ENCODE peak calls at places on chromosomes 1 and 21, in six cellular contexts. E, N, O, P, J and T are unnamed samples.

GRCh38 chr1:206588492-206588891 is 23.8 kb downstream of the EIF2D start:
- DNase-seq in P (no peak), E (no peak), N (no peak), O (no peak), J (no peak), T (no peak)

GRCh38 chr1:205015241-205015640 is 27.8 kb upstream of the CNTN2 start:
- DNase-seq in J (no peak), P (no peak), E (no peak), O (no peak), N (no peak), T (no peak)

GRCh38 chr1:23793861-23794731 is 3.2 kb downstream of the LYPLA2 start:
- DNase-seq in N (no peak), P (no peak), O (no peak), E (no peak), J (no peak), T (no peak)

GRCh38 chr21:33362044-33362555 is 37.3 kb downstream of the IFNAR1 start:
- DNase-seq in J (no peak), O (no peak), E (no peak), P (no peak), N (no peak), T (peak)

GRCh38 chr1:219670426-219671149 is 57.7 kb upstream of the ZC3H11B start:
- DNase-seq in O (no peak), N (no peak), P (no peak), E (no peak), J (no peak), T (no peak)

GRCh38 chr1:222654849-222655248 is 37.0 kb downstream of the MIA3 start:
- DNase-seq in E (no peak), N (no peak), O (no peak), J (no peak), P (no peak), T (no peak)

GRCh38 chr1:43994794-43995790 is 3.7 kb downstream of the CCDC24 start:
- DNase-seq in O (no peak), N (peak), J (peak), P (no peak), E (no peak), T (no peak)

GRCh38 chr1:112231331-112231730 is 164.7 kb upstream of the CTTNBP2NL start:
- DNase-seq in E (no peak), J (no peak), P (no peak), O (no peak), N (no peak), T (no peak)

GRCh38 chr1:227959325-227959860 is 11.7 kb upstream of the WNT9A start:
- DNase-seq in N (no peak), E (no peak), J (no peak), O (no peak), P (no peak), T (no peak)

GRCh38 chr1:203907901-203908300 is 46.5 kb downstream of the SNRPE start:
- DNase-seq in E (no peak), P (no peak), J (no peak), O (no peak), N (no peak), T (no peak)